ENCODE peak calls at places on chromosomes 3 and 15, in nine cellular contexts. One of them, this sample, is unnamed.
A peak's percentile ranks its signal among the peaks of the same experiment; 100 is the strongest.

GRCh38 chr3:129112308-129113052 is 9.1 kb downstream of the RAB43 start:
- DNase-seq in esophagus muscularis mucosa: no peak
- DNase-seq in stomach: no peak
- DNase-seq in SK-N-SH: no peak
- DNase-seq in GM23338: no peak
- DNase-seq in transverse colon: no peak
- DNase-seq in sigmoid colon: no peak
- DNase-seq in HCT116: no peak
- DNase-seq in spleen: no peak
- DNase-seq in this sample: no peak

GRCh38 chr15:73624530-73624929 is 8.7 kb downstream of the NPTN start:
- DNase-seq in spleen: no peak
- DNase-seq in stomach: no peak
- DNase-seq in HCT116: no peak
- DNase-seq in esophagus muscularis mucosa: no peak
- DNase-seq in sigmoid colon: no peak
- DNase-seq in SK-N-SH: no peak
- DNase-seq in transverse colon: no peak
- DNase-seq in GM23338: no peak
- DNase-seq in this sample: no peak

GRCh38 chr3:119357190-119357589 is 63.0 kb downstream of the ARHGAP31 start:
- DNase-seq in spleen: no peak
- DNase-seq in sigmoid colon: no peak
- DNase-seq in stomach: no peak
- DNase-seq in HCT116: no peak
- DNase-seq in transverse colon: no peak
- DNase-seq in esophagus muscularis mucosa: no peak
- DNase-seq in SK-N-SH: no peak
- DNase-seq in GM23338: no peak
- DNase-seq in this sample: no peak

GRCh38 chr3:143168518-143169192 is 49.1 kb downstream of the CHST2 start:
- DNase-seq in SK-N-SH: no peak
- DNase-seq in esophagus muscularis mucosa: no peak
- DNase-seq in stomach: no peak
- DNase-seq in HCT116: no peak
- DNase-seq in GM23338: no peak
- DNase-seq in sigmoid colon: no peak
- DNase-seq in transverse colon: no peak
- DNase-seq in spleen: no peak
- DNase-seq in this sample: no peak

GRCh38 chr3:179969525-179969924 is 67.2 kb downstream of the PEX5L start:
- DNase-seq in transverse colon: no peak
- DNase-seq in SK-N-SH: no peak
- DNase-seq in esophagus muscularis mucosa: no peak
- DNase-seq in HCT116: peak; percentile 3
- DNase-seq in GM23338: no peak
- DNase-seq in stomach: no peak
- DNase-seq in sigmoid colon: no peak
- DNase-seq in spleen: no peak
- DNase-seq in this sample: no peak

GRCh38 chr3:51274052-51274451 is 111.0 kb upstream of the MANF start:
- DNase-seq in spleen: no peak
- DNase-seq in sigmoid colon: no peak
- DNase-seq in transverse colon: no peak
- DNase-seq in HCT116: no peak
- DNase-seq in GM23338: no peak
- DNase-seq in SK-N-SH: no peak
- DNase-seq in esophagus muscularis mucosa: no peak
- DNase-seq in stomach: no peak
- DNase-seq in this sample: no peak

GRCh38 chr3:81375921-81376320 is 385.5 kb downstream of the GBE1 start:
- DNase-seq in sigmoid colon: no peak
- DNase-seq in GM23338: no peak
- DNase-seq in esophagus muscularis mucosa: no peak
- DNase-seq in HCT116: no peak
- DNase-seq in transverse colon: no peak
- DNase-seq in SK-N-SH: no peak
- DNase-seq in stomach: no peak
- DNase-seq in spleen: no peak
- DNase-seq in this sample: no peak

GRCh38 chr3:35739181-35739809 is 100.0 kb downstream of the ARPP21 start:
- DNase-seq in stomach: no peak
- DNase-seq in SK-N-SH: no peak
- DNase-seq in esophagus muscularis mucosa: no peak
- DNase-seq in GM23338: peak; percentile 44
- DNase-seq in HCT116: no peak
- DNase-seq in spleen: no peak
- DNase-seq in transverse colon: no peak
- DNase-seq in sigmoid colon: no peak
- DNase-seq in this sample: no peak

GRCh38 chr3:131731709-131732108 is 228.9 kb upstream of the MRPL3 start:
- DNase-seq in HCT116: no peak
- DNase-seq in SK-N-SH: no peak
- DNase-seq in transverse colon: no peak
- DNase-seq in GM23338: no peak
- DNase-seq in esophagus muscularis mucosa: no peak
- DNase-seq in spleen: no peak
- DNase-seq in stomach: no peak
- DNase-seq in sigmoid colon: no peak
- DNase-seq in this sample: no peak

GRCh38 chr15:75904241-75904631 is 558 bp downstream of the FBXO22 start:
- DNase-seq in GM23338: peak; percentile 65
- DNase-seq in sigmoid colon: no peak
- DNase-seq in SK-N-SH: peak; percentile 61
- DNase-seq in stomach: peak; percentile 29
- DNase-seq in spleen: peak; percentile 79
- DNase-seq in HCT116: no peak
- DNase-seq in transverse colon: peak; percentile 50
- DNase-seq in esophagus muscularis mucosa: no peak
- DNase-seq in this sample: peak; percentile 9

GRCh38 chr3:83515123-83515522 is 1443.7 kb upstream of the CADM2 start:
- DNase-seq in sigmoid colon: no peak
- DNase-seq in spleen: no peak
- DNase-seq in stomach: no peak
- DNase-seq in transverse colon: no peak
- DNase-seq in esophagus muscularis mucosa: no peak
- DNase-seq in GM23338: no peak
- DNase-seq in HCT116: no peak
- DNase-seq in SK-N-SH: no peak
- DNase-seq in this sample: no peak

GRCh38 chr3:111603679-111604643 is 8.8 kb upstream of the ZBED2 start:
- DNase-seq in HCT116: no peak
- DNase-seq in SK-N-SH: no peak
- DNase-seq in stomach: no peak
- DNase-seq in esophagus muscularis mucosa: no peak
- DNase-seq in spleen: no peak
- DNase-seq in sigmoid colon: no peak
- DNase-seq in transverse colon: no peak
- DNase-seq in GM23338: no peak
- DNase-seq in this sample: no peak

GRCh38 chr15:43285609-43286037 is 18.9 kb upstream of the TGM5 start:
- DNase-seq in SK-N-SH: peak; percentile 80
- DNase-seq in stomach: peak; percentile 41
- DNase-seq in HCT116: peak; percentile 56
- DNase-seq in spleen: no peak
- DNase-seq in esophagus muscularis mucosa: no peak
- DNase-seq in GM23338: peak; percentile 87
- DNase-seq in transverse colon: peak; percentile 39
- DNase-seq in sigmoid colon: no peak
- DNase-seq in this sample: peak; percentile 56

GRCh38 chr3:28912120-28912885 is 368.6 kb upstream of the RBMS3 start:
- DNase-seq in transverse colon: no peak
- DNase-seq in esophagus muscularis mucosa: no peak
- DNase-seq in HCT116: no peak
- DNase-seq in stomach: no peak
- DNase-seq in GM23338: no peak
- DNase-seq in SK-N-SH: no peak
- DNase-seq in spleen: no peak
- DNase-seq in sigmoid colon: no peak
- DNase-seq in this sample: no peak

GRCh38 chr3:28917895-28918294 is 363.0 kb upstream of the RBMS3 start:
- DNase-seq in sigmoid colon: no peak
- DNase-seq in SK-N-SH: no peak
- DNase-seq in GM23338: no peak
- DNase-seq in esophagus muscularis mucosa: no peak
- DNase-seq in transverse colon: no peak
- DNase-seq in stomach: no peak
- DNase-seq in HCT116: no peak
- DNase-seq in spleen: no peak
- DNase-seq in this sample: no peak

GRCh38 chr3:28916713-28917499 is 364.0 kb upstream of the RBMS3 start:
- DNase-seq in SK-N-SH: peak; percentile 60
- DNase-seq in esophagus muscularis mucosa: no peak
- DNase-seq in spleen: peak; percentile 49
- DNase-seq in GM23338: peak; percentile 76
- DNase-seq in transverse colon: peak; percentile 33
- DNase-seq in sigmoid colon: peak; percentile 83
- DNase-seq in HCT116: no peak
- DNase-seq in stomach: peak; percentile 26
- DNase-seq in this sample: peak; percentile 5

GRCh38 chr3:28915711-28916481 is 365.0 kb upstream of the RBMS3 start:
- DNase-seq in GM23338: peak; percentile 64
- DNase-seq in stomach: peak; percentile 26
- DNase-seq in SK-N-SH: peak; percentile 36
- DNase-seq in transverse colon: peak; percentile 10
- DNase-seq in spleen: no peak
- DNase-seq in esophagus muscularis mucosa: no peak
- DNase-seq in HCT116: peak; percentile 26
- DNase-seq in sigmoid colon: peak; percentile 61
- DNase-seq in this sample: no peak
- H3K27ac ChIP-seq in GM23338: no peak overlapping the region
- H3K27ac ChIP-seq in stomach: no peak overlapping the region
- H3K27ac ChIP-seq in SK-N-SH: peak overlapping the region; percentile 34
- H3K27ac ChIP-seq in transverse colon: peak overlapping the region; percentile 47
- H3K27ac ChIP-seq in spleen: peak overlapping the region; percentile 63
- H3K27ac ChIP-seq in esophagus muscularis mucosa: peak overlapping the region; percentile 18
- H3K27ac ChIP-seq in HCT116: no peak overlapping the region
- H3K27ac ChIP-seq in sigmoid colon: peak overlapping the region; percentile 58
- H3K27ac ChIP-seq in this sample: no peak overlapping the region

GRCh38 chr3:88025001-88025552 is 33.7 kb downstream of the CGGBP1 start:
- DNase-seq in transverse colon: no peak
- DNase-seq in esophagus muscularis mucosa: no peak
- DNase-seq in HCT116: no peak
- DNase-seq in stomach: no peak
- DNase-seq in SK-N-SH: no peak
- DNase-seq in sigmoid colon: no peak
- DNase-seq in spleen: no peak
- DNase-seq in GM23338: no peak
- DNase-seq in this sample: no peak
- TF ChIP-seq POLR2AphosphoS5 in transverse colon: no peak
- TF ChIP-seq POLR2AphosphoS5 in esophagus muscularis mucosa: no peak
- TF ChIP-seq POLR2AphosphoS5 in HCT116: no peak
- TF ChIP-seq POLR2AphosphoS5 in stomach: no peak
- TF ChIP-seq POLR2AphosphoS5 in SK-N-SH: no peak
- TF ChIP-seq POLR2AphosphoS5 in sigmoid colon: no peak
- TF ChIP-seq POLR2AphosphoS5 in spleen: no peak
- TF ChIP-seq POLR2AphosphoS5 in GM23338: no peak
- TF ChIP-seq POLR2AphosphoS5 in this sample: no peak

DNA sequence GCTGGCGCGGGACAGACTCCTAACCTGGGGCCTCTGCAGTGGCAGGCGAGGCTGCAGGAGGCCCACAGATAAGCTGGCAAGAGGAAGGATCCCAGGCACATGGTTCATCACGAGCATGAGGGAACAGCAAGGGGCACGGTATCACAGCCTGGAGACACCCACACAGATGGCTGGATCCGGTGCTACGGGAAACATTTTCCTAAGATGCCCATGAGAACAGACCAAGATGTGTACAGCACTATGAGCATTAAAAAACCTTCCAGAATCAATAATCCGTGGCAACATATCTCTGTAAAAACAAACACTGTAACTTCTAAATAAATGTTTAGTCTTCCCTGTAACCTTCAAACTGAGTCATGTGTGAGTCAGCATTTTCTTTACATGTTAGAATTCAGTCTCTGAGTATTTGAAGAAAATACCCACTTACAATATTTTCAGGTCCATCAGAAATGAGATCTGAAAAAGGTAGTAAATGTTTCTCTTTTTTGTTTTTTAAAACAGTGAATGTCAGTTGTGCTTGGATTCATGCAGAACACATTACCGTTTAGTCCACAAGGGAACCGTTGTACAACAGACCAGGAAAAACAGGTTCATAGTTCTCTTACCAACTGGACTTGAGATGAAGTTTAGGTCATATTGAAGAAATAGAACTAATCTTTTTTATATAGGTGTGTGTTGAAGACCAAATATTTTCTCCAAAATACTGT is 75.9 kb downstream of the BOC start:
- DNase-seq in GM23338: no peak
- DNase-seq in transverse colon: no peak
- DNase-seq in HCT116: peak; percentile 21
- DNase-seq in esophagus muscularis mucosa: no peak
- DNase-seq in SK-N-SH: no peak
- DNase-seq in sigmoid colon: no peak
- DNase-seq in stomach: no peak
- DNase-seq in spleen: no peak
- DNase-seq in this sample: peak; percentile 49
- H3K27ac ChIP-seq in GM23338: no peak overlapping the region
- H3K27ac ChIP-seq in transverse colon: peak overlapping the region; percentile 45
- H3K27ac ChIP-seq in HCT116: peak overlapping the region; percentile 16
- H3K27ac ChIP-seq in esophagus muscularis mucosa: peak overlapping the region; percentile 74
- H3K27ac ChIP-seq in SK-N-SH: peak overlapping the region; percentile 40
- H3K27ac ChIP-seq in sigmoid colon: peak overlapping the region; percentile 56
- H3K27ac ChIP-seq in stomach: no peak overlapping the region
- H3K27ac ChIP-seq in spleen: no peak overlapping the region
- H3K27ac ChIP-seq in this sample: peak overlapping the region; percentile 59

GRCh38 chr15:99087405-99087943 is 17.4 kb upstream of the SYNM start:
- DNase-seq in GM23338: no peak
- DNase-seq in SK-N-SH: no peak
- DNase-seq in spleen: no peak
- DNase-seq in transverse colon: no peak
- DNase-seq in esophagus muscularis mucosa: no peak
- DNase-seq in stomach: no peak
- DNase-seq in sigmoid colon: no peak
- DNase-seq in HCT116: no peak
- DNase-seq in this sample: no peak

GRCh38 chr15:99090938-99091337 is 13.9 kb upstream of the SYNM start:
- DNase-seq in sigmoid colon: no peak
- DNase-seq in transverse colon: no peak
- DNase-seq in spleen: no peak
- DNase-seq in stomach: no peak
- DNase-seq in HCT116: no peak
- DNase-seq in GM23338: peak; percentile 12
- DNase-seq in esophagus muscularis mucosa: no peak
- DNase-seq in SK-N-SH: no peak
- DNase-seq in this sample: no peak

GRCh38 chr15:99086327-99086667 is 18.6 kb upstream of the SYNM start:
- DNase-seq in GM23338: no peak
- DNase-seq in SK-N-SH: no peak
- DNase-seq in HCT116: no peak
- DNase-seq in spleen: no peak
- DNase-seq in transverse colon: no peak
- DNase-seq in sigmoid colon: no peak
- DNase-seq in stomach: no peak
- DNase-seq in esophagus muscularis mucosa: no peak
- DNase-seq in this sample: no peak

GRCh38 chr15:99092554-99093172 is 12.2 kb upstream of the SYNM start:
- DNase-seq in GM23338: no peak
- DNase-seq in esophagus muscularis mucosa: no peak
- DNase-seq in SK-N-SH: no peak
- DNase-seq in HCT116: no peak
- DNase-seq in stomach: no peak
- DNase-seq in spleen: no peak
- DNase-seq in transverse colon: no peak
- DNase-seq in sigmoid colon: no peak
- DNase-seq in this sample: no peak

GRCh38 chr15:99090011-99090699 is 14.7 kb upstream of the SYNM start:
- DNase-seq in SK-N-SH: no peak
- DNase-seq in transverse colon: peak; percentile 26
- DNase-seq in sigmoid colon: no peak
- DNase-seq in stomach: no peak
- DNase-seq in spleen: no peak
- DNase-seq in GM23338: no peak
- DNase-seq in HCT116: no peak
- DNase-seq in esophagus muscularis mucosa: no peak
- DNase-seq in this sample: no peak
- TF ChIP-seq POLR2AphosphoS5 in SK-N-SH: no peak
- TF ChIP-seq POLR2AphosphoS5 in transverse colon: no peak
- TF ChIP-seq POLR2AphosphoS5 in sigmoid colon: no peak
- TF ChIP-seq POLR2AphosphoS5 in stomach: no peak
- TF ChIP-seq POLR2AphosphoS5 in spleen: no peak
- TF ChIP-seq POLR2AphosphoS5 in GM23338: no peak
- TF ChIP-seq POLR2AphosphoS5 in HCT116: no peak
- TF ChIP-seq POLR2AphosphoS5 in esophagus muscularis mucosa: no peak
- TF ChIP-seq POLR2AphosphoS5 in this sample: no peak

This sample was measured in prostate gland.